ENCODE peak calls at places on chromosomes 12 and 14, in six cellular contexts. One of them, this sample, is unnamed.

GRCh38 chr14:91482278-91483023 is 27.7 kb downstream of the PPP4R3A start:
- DNase-seq in spleen: no peak
- DNase-seq in H1: no peak
- DNase-seq in sigmoid colon: no peak
- DNase-seq in breast epithelium: no peak
- DNase-seq in GM23338: no peak
- DNase-seq in this sample: no peak

GRCh38 chr12:661720-662486 is 1.3 kb downstream of the NINJ2 start:
- DNase-seq in spleen: no peak
- DNase-seq in H1: no peak
- DNase-seq in sigmoid colon: no peak
- DNase-seq in breast epithelium: no peak
- DNase-seq in GM23338: no peak
- DNase-seq in this sample: no peak

GRCh38 chr12:109307051-109307450 is 2.0 kb downstream of the FOXN4 start:
- DNase-seq in spleen: no peak
- DNase-seq in H1: no peak
- DNase-seq in sigmoid colon: no peak
- DNase-seq in breast epithelium: no peak
- DNase-seq in GM23338: no peak
- DNase-seq in this sample: no peak

GRCh38 chr12:12272869-12273268 is 6.0 kb upstream of the LRP6 start:
- DNase-seq in spleen: no peak
- DNase-seq in H1: no peak
- DNase-seq in sigmoid colon: no peak
- DNase-seq in breast epithelium: no peak
- DNase-seq in GM23338: peak; percentile 70
- DNase-seq in this sample: no peak

GRCh38 chr14:61560323-61560722 is 135.0 kb upstream of the HIF1A start:
- DNase-seq in spleen: no peak
- DNase-seq in H1: no peak
- DNase-seq in sigmoid colon: no peak
- DNase-seq in breast epithelium: no peak
- DNase-seq in GM23338: no peak
- DNase-seq in this sample: no peak

GRCh38 chr14:105207460-105207901 is 26.4 kb upstream of the NUDT14 start:
- DNase-seq in spleen: no peak
- DNase-seq in H1: no peak
- DNase-seq in sigmoid colon: no peak
- DNase-seq in breast epithelium: no peak
- DNase-seq in GM23338: peak; percentile 52
- DNase-seq in this sample: no peak

GRCh38 chr14:32329146-32329545 is at the start of gene AKAP6:
- DNase-seq in spleen: no peak
- DNase-seq in H1: no peak
- DNase-seq in sigmoid colon: no peak
- DNase-seq in breast epithelium: no peak
- DNase-seq in GM23338: peak; percentile 50
- DNase-seq in this sample: no peak

GRCh38 chr14:79279645-79280399 is 931.5 kb downstream of the DIO2 start:
- DNase-seq in spleen: no peak
- DNase-seq in H1: no peak
- DNase-seq in sigmoid colon: no peak
- DNase-seq in breast epithelium: peak; percentile 52
- DNase-seq in GM23338: peak; percentile 27
- DNase-seq in this sample: no peak

GRCh38 chr12:132395908-132396305 is 66.5 kb upstream of the GALNT9 start:
- DNase-seq in spleen: no peak
- DNase-seq in H1: no peak
- DNase-seq in sigmoid colon: peak; percentile 50
- DNase-seq in breast epithelium: peak; percentile 41
- DNase-seq in GM23338: no peak
- DNase-seq in this sample: no peak

GRCh38 chr12:66956300-66956699 is 277.4 kb upstream of the GRIP1 start:
- DNase-seq in spleen: no peak
- DNase-seq in H1: no peak
- DNase-seq in sigmoid colon: no peak
- DNase-seq in breast epithelium: no peak
- DNase-seq in GM23338: no peak
- DNase-seq in this sample: no peak

GRCh38 chr12:7118914-7119313 is 9.8 kb downstream of the RBP5 start:
- DNase-seq in spleen: no peak
- DNase-seq in H1: no peak
- DNase-seq in sigmoid colon: peak; percentile 46
- DNase-seq in breast epithelium: no peak
- DNase-seq in GM23338: no peak
- DNase-seq in this sample: no peak

GRCh38 chr12:124392271-124392990 is 97.5 kb downstream of the RFLNA start:
- DNase-seq in spleen: peak; percentile 85
- DNase-seq in H1: no peak
- DNase-seq in sigmoid colon: no peak
- DNase-seq in breast epithelium: no peak
- DNase-seq in GM23338: peak; percentile 75
- DNase-seq in this sample: no peak

GRCh38 chr14:63045612-63046320 is 508 bp upstream of the KCNH5 start:
- DNase-seq in spleen: no peak
- DNase-seq in H1: peak; percentile 44
- DNase-seq in sigmoid colon: no peak
- DNase-seq in breast epithelium: no peak
- DNase-seq in GM23338: peak; percentile 94
- DNase-seq in this sample: no peak

GRCh38 chr12:123254853-123255446 is 16.7 kb downstream of the CDK2AP1 start:
- DNase-seq in spleen: no peak
- DNase-seq in H1: no peak
- DNase-seq in sigmoid colon: no peak
- DNase-seq in breast epithelium: no peak
- DNase-seq in GM23338: no peak
- DNase-seq in this sample: no peak

GRCh38 chr12:120710805-120711296 is 593 bp downstream of the UNC119B start:
- DNase-seq in spleen: peak; percentile 87
- DNase-seq in H1: no peak
- DNase-seq in sigmoid colon: peak; percentile 67
- DNase-seq in breast epithelium: no peak
- DNase-seq in GM23338: peak; percentile 60
- DNase-seq in this sample: no peak

GRCh38 chr12:48903363-48903981 is 21.8 kb downstream of the FKBP11 start:
- DNase-seq in spleen: no peak
- DNase-seq in H1: no peak
- DNase-seq in sigmoid colon: no peak
- DNase-seq in breast epithelium: no peak
- DNase-seq in GM23338: no peak
- DNase-seq in this sample: no peak

GRCh38 chr12:34393086-34393820 is 371.0 kb downstream of the ALG10 start:
- DNase-seq in spleen: peak; percentile 66
- DNase-seq in H1: no peak
- DNase-seq in sigmoid colon: peak; percentile 49
- DNase-seq in breast epithelium: no peak
- DNase-seq in GM23338: no peak
- DNase-seq in this sample: peak; percentile 81

GRCh38 chr12:1553987-1554982 is 40.1 kb downstream of the FBXL14 start:
- DNase-seq in spleen: no peak
- DNase-seq in H1: no peak
- DNase-seq in sigmoid colon: no peak
- DNase-seq in breast epithelium: no peak
- DNase-seq in GM23338: no peak
- DNase-seq in this sample: no peak

GRCh38 chr12:43063642-43064041 is 474.1 kb upstream of the PRICKLE1 start:
- DNase-seq in spleen: no peak
- DNase-seq in H1: no peak
- DNase-seq in sigmoid colon: no peak
- DNase-seq in breast epithelium: no peak
- DNase-seq in GM23338: no peak
- DNase-seq in this sample: no peak

GRCh38 chr12:65464930-65465329 is 186.4 kb downstream of the MSRB3 start:
- DNase-seq in spleen: no peak
- DNase-seq in H1: no peak
- DNase-seq in sigmoid colon: no peak
- DNase-seq in breast epithelium: no peak
- DNase-seq in GM23338: no peak
- DNase-seq in this sample: no peak

GRCh38 chr12:71475280-71475679 is 35.7 kb downstream of the LGR5 start:
- DNase-seq in spleen: no peak
- DNase-seq in H1: no peak
- DNase-seq in sigmoid colon: no peak
- DNase-seq in breast epithelium: no peak
- DNase-seq in GM23338: no peak
- DNase-seq in this sample: no peak

GRCh38 chr12:18323159-18323558 is 61.8 kb downstream of the PIK3C2G start:
- DNase-seq in spleen: no peak
- DNase-seq in H1: no peak
- DNase-seq in sigmoid colon: no peak
- DNase-seq in breast epithelium: no peak
- DNase-seq in GM23338: no peak
- DNase-seq in this sample: no peak

GRCh38 chr12:54357802-54358619 is 6.3 kb downstream of the GPR84 start:
- DNase-seq in spleen: no peak
- DNase-seq in H1: no peak
- DNase-seq in sigmoid colon: no peak
- DNase-seq in breast epithelium: no peak
- DNase-seq in GM23338: no peak
- DNase-seq in this sample: no peak

GRCh38 chr14:68792022-68792829 is 641 bp downstream of the ZFP36L1 start:
- DNase-seq in spleen: peak; percentile 87
- DNase-seq in H1: no peak
- DNase-seq in sigmoid colon: peak; percentile 78
- DNase-seq in breast epithelium: no peak
- DNase-seq in GM23338: peak; percentile 39
- DNase-seq in this sample: peak; percentile 89

GRCh38 chr14:96364911-96365310 is 1.6 kb downstream of the GSKIP start:
- DNase-seq in spleen: no peak
- DNase-seq in H1: no peak
- DNase-seq in sigmoid colon: no peak
- DNase-seq in breast epithelium: no peak
- DNase-seq in GM23338: no peak
- DNase-seq in this sample: no peak

GRCh38 chr12:82203076-82203475 is 155.1 kb downstream of the CCDC59 start:
- DNase-seq in spleen: no peak
- DNase-seq in H1: no peak
- DNase-seq in sigmoid colon: no peak
- DNase-seq in breast epithelium: no peak
- DNase-seq in GM23338: no peak
- DNase-seq in this sample: no peak

GRCh38 chr12:30822385-30823139 is 67.8 kb upstream of the CAPRIN2 start:
- DNase-seq in spleen: peak; percentile 86
- DNase-seq in H1: no peak
- DNase-seq in sigmoid colon: peak; percentile 77
- DNase-seq in breast epithelium: peak; percentile 71
- DNase-seq in GM23338: peak; percentile 72
- DNase-seq in this sample: peak; percentile 92

GRCh38 chr14:100747021-100747586 is 20.4 kb downstream of the DLK1 start:
- DNase-seq in spleen: peak; percentile 47
- DNase-seq in H1: no peak
- DNase-seq in sigmoid colon: peak; percentile 58
- DNase-seq in breast epithelium: peak; percentile 34
- DNase-seq in GM23338: no peak
- DNase-seq in this sample: no peak

GRCh38 chr12:15164997-15165659 is 56.1 kb downstream of the RERG start:
- DNase-seq in spleen: no peak
- DNase-seq in H1: no peak
- DNase-seq in sigmoid colon: peak; percentile 78
- DNase-seq in breast epithelium: no peak
- DNase-seq in GM23338: peak; percentile 29
- DNase-seq in this sample: no peak

GRCh38 chr14:49972840-49973239 is 80.0 kb downstream of the ARF6 start:
- DNase-seq in spleen: no peak
- DNase-seq in H1: no peak
- DNase-seq in sigmoid colon: no peak
- DNase-seq in breast epithelium: no peak
- DNase-seq in GM23338: no peak
- DNase-seq in this sample: no peak
- H3K4me3 ChIP-seq in spleen: no peak overlapping the region
- H3K4me3 ChIP-seq in H1: no peak overlapping the region
- H3K4me3 ChIP-seq in sigmoid colon: no peak overlapping the region
- H3K4me3 ChIP-seq in breast epithelium: no peak overlapping the region
- H3K4me3 ChIP-seq in GM23338: no peak overlapping the region
- H3K4me3 ChIP-seq in this sample: no peak overlapping the region

GRCh38 chr12:107091989-107092641 is 1.2 kb downstream of the CRY1 start:
- DNase-seq in spleen: no peak
- DNase-seq in H1: no peak
- DNase-seq in sigmoid colon: no peak
- DNase-seq in breast epithelium: no peak
- DNase-seq in GM23338: peak; percentile 91
- DNase-seq in this sample: no peak

GRCh38 chr12:107092669-107093546 is 441 bp downstream of the CRY1 start:
- DNase-seq in spleen: peak; percentile 89
- DNase-seq in H1: no peak
- DNase-seq in sigmoid colon: peak; percentile 82
- DNase-seq in breast epithelium: peak; percentile 54
- DNase-seq in GM23338: peak; percentile 64
- DNase-seq in this sample: peak; percentile 89

GRCh38 chr12:107096571-107096970 is 3.2 kb upstream of the CRY1 start:
- DNase-seq in spleen: no peak
- DNase-seq in H1: no peak
- DNase-seq in sigmoid colon: no peak
- DNase-seq in breast epithelium: no peak
- DNase-seq in GM23338: no peak
- DNase-seq in this sample: no peak

GRCh38 chr12:107091381-107091780 is 2.0 kb downstream of the CRY1 start:
- DNase-seq in spleen: no peak
- DNase-seq in H1: no peak
- DNase-seq in sigmoid colon: no peak
- DNase-seq in breast epithelium: no peak
- DNase-seq in GM23338: no peak
- DNase-seq in this sample: no peak

GRCh38 chr12:107093547-107094448 is at the start of gene CRY1:
- DNase-seq in spleen: peak; percentile 98
- DNase-seq in H1: peak; percentile 81
- DNase-seq in sigmoid colon: peak; percentile 98
- DNase-seq in breast epithelium: peak; percentile 94
- DNase-seq in GM23338: peak; percentile 98
- DNase-seq in this sample: peak; percentile 96
- TF ChIP-seq POLR2AphosphoS5 in spleen: peak; percentile 42
- TF ChIP-seq POLR2AphosphoS5 in H1: no peak
- TF ChIP-seq POLR2AphosphoS5 in sigmoid colon: peak; percentile 47
- TF ChIP-seq POLR2AphosphoS5 in breast epithelium: peak; percentile 90
- TF ChIP-seq POLR2AphosphoS5 in GM23338: peak; percentile 72
- TF ChIP-seq POLR2AphosphoS5 in this sample: peak; percentile 85

DNA sequence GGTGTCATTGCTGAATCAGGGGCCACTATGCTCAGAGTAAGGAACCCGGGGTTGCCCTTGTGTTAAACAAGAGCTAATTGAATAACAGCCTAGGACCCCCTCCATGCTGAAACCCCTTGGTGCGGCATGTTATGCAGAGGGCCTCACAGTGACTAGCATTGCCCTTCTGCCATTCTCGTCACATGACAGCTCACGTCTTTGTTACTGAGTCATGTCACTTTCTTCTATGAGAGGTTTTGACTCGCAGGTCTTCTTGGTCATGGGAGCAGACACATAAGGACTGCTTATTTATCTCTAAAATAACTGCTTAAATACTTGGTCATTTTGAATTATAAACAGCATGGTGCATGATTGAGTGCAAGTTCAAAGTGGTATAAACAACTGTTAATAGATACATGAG is 24.9 kb downstream of the TCTN1 start:
- DNase-seq in spleen: no peak
- DNase-seq in H1: no peak
- DNase-seq in sigmoid colon: no peak
- DNase-seq in breast epithelium: no peak
- DNase-seq in GM23338: no peak
- DNase-seq in this sample: no peak
- H3K4me1 ChIP-seq in spleen: peaks cover 34% of the 10 kb centered on the region
- H3K4me1 ChIP-seq in H1: no peaks in the 10 kb centered on the region
- H3K4me1 ChIP-seq in sigmoid colon: no peaks in the 10 kb centered on the region
- H3K4me1 ChIP-seq in breast epithelium: no peaks in the 10 kb centered on the region
- H3K4me1 ChIP-seq in GM23338: no peaks in the 10 kb centered on the region
- H3K4me1 ChIP-seq in this sample: no peaks in the 10 kb centered on the region

GRCh38 chr12:88578274-88578673 is 2.0 kb downstream of the KITLG start:
- DNase-seq in spleen: no peak
- DNase-seq in H1: no peak
- DNase-seq in sigmoid colon: no peak
- DNase-seq in breast epithelium: no peak
- DNase-seq in GM23338: no peak
- DNase-seq in this sample: no peak
- H3K4me3 ChIP-seq in spleen: peak overlapping the region; percentile 72
- H3K4me3 ChIP-seq in H1: no peak overlapping the region
- H3K4me3 ChIP-seq in sigmoid colon: peak overlapping the region; percentile 67
- H3K4me3 ChIP-seq in breast epithelium: peak overlapping the region; percentile 55
- H3K4me3 ChIP-seq in GM23338: peak overlapping the region; percentile 83
- H3K4me3 ChIP-seq in this sample: peak overlapping the region; percentile 73